ENCODE peak calls at places on chromosomes 11 and 22, in seven cellular contexts. W is colonic mucosa, I is hepatocyte, M is dorsolateral prefrontal cortex, Q is WERI-Rb-1, Z is right lobe of liver, S is upper lobe of right lung. K is an unnamed sample.

GRCh38 chr11:74276581-74276980 is 34.9 kb downstream of the P4HA3 start:
- DNase-seq in W (no peak), I (no peak), M (no peak), Q (no peak), Z (no peak), S (no peak), K (no peak)

GRCh38 chr11:16252373-16252772 is 104.0 kb downstream of the SOX6 start:
- DNase-seq in W (no peak), I (peak; percentile 19), M (no peak), Q (peak; percentile 10), Z (no peak), S (no peak), K (no peak)

GRCh38 chr11:128796275-128796674 is 70.8 kb downstream of the KCNJ1 start:
- DNase-seq in W (no peak), I (no peak), M (no peak), Q (no peak), Z (no peak), S (no peak), K (no peak)

GRCh38 chr11:64384039-64384737 is 25.2 kb downstream of the RPS6KA4 start:
- DNase-seq in W (no peak), I (no peak), M (no peak), Q (no peak), Z (no peak), S (no peak), K (peak; percentile 33)

GRCh38 chr11:65611758-65612603 is 2.0 kb downstream of the MAP3K11 start:
- DNase-seq in W (no peak), I (no peak), M (no peak), Q (no peak), Z (no peak), S (no peak), K (no peak)

GRCh38 chr22:35394810-35395563 is 5.0 kb upstream of the MCM5 start:
- DNase-seq in W (no peak), I (no peak), M (no peak), Q (no peak), Z (no peak), S (no peak), K (no peak)

GRCh38 chr11:114275295-114275694 is 20.9 kb upstream of the NNMT start:
- DNase-seq in W (no peak), I (no peak), M (no peak), Q (no peak), Z (no peak), S (no peak), K (no peak)

GRCh38 chr11:66361502-66361941 is 10.0 kb downstream of the SLC29A2 start:
- DNase-seq in W (no peak), I (peak; percentile 5), M (no peak), Q (no peak), Z (no peak), S (no peak), K (no peak)

GRCh38 chr22:26681395-26681821 is 24.0 kb downstream of the MIAT start:
- DNase-seq in W (no peak), I (peak; percentile 32), M (no peak), Q (no peak), Z (no peak), S (peak; percentile 70), K (no peak)

GRCh38 chr11:130403967-130404366 is 24.4 kb downstream of the ADAMTS8 start:
- DNase-seq in W (no peak), I (no peak), M (no peak), Q (no peak), Z (no peak), S (no peak), K (no peak)
- H3K27ac ChIP-seq in W (peak overlapping the region; percentile 44), I (peak overlapping the region; percentile 39), M (peak overlapping the region; percentile 85), Q (no peak overlapping the region), Z (no peak overlapping the region), S (peak overlapping the region; percentile 55), K (peak overlapping the region; percentile 22)

GRCh38 chr22:45488764-45489370 is 13.8 kb upstream of the FBLN1 start:
- DNase-seq in W (no peak), I (no peak), M (no peak), Q (no peak), Z (no peak), S (no peak), K (no peak)
- H3K27me3 ChIP-seq in W (no peaks in the 10 kb centered on the region), I (no peaks in the 10 kb centered on the region), M (no peaks in the 10 kb centered on the region), Q (no peaks in the 10 kb centered on the region), Z (no peaks in the 10 kb centered on the region), S (no peaks in the 10 kb centered on the region), K (no peaks in the 10 kb centered on the region)

GRCh38 chr11:22860241-22860640 is at the start of gene CCDC179:
- DNase-seq in W (no peak), I (no peak), M (no peak), Q (no peak), Z (no peak), S (no peak), K (no peak)
- H3K27ac ChIP-seq in W (no peak within 1 kb of the TSS), I (no peak within 1 kb of the TSS), M (no peak within 1 kb of the TSS), Q (no peak within 1 kb of the TSS), Z (no peak within 1 kb of the TSS), S (no peak within 1 kb of the TSS), K (no peak within 1 kb of the TSS)

DNA sequence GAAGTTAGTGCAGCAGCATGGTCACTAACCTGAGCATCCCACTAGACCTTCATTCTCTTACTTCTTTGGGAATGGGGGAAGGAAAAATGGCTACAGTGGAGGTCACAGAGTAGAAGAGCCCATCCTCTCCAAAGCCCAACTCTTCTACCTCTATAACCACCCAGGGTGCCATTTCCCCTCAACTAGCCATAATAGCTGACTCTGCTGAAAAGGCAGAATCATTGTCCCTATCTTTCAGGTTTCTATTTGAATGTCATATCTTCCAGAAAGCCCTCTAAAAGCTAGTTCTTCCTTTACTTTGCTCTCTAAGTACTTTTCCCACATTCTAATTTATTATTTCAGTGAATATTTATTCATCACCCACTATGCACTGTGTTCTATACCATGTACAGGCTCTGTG is 421.6 kb downstream of the TENM4 start:
- DNase-seq in W (no peak), I (no peak), M (no peak), Q (no peak), Z (no peak), S (no peak), K (no peak)
- H3K27me3 ChIP-seq in W (no peaks in the 10 kb centered on the region), I (no peaks in the 10 kb centered on the region), M (no peaks in the 10 kb centered on the region), Q (no peaks in the 10 kb centered on the region), Z (no peaks in the 10 kb centered on the region), S (no peaks in the 10 kb centered on the region), K (no peaks in the 10 kb centered on the region)

GRCh38 chr11:61898247-61898582 is 6.9 kb upstream of the FADS3 start:
- DNase-seq in W (no peak), I (no peak), M (no peak), Q (no peak), Z (no peak), S (no peak), K (no peak)

GRCh38 chr11:61899146-61899841 is 7.9 kb upstream of the FADS3 start:
- DNase-seq in W (peak; percentile 90), I (peak; percentile 85), M (peak; percentile 69), Q (peak; percentile 90), Z (peak; percentile 89), S (peak; percentile 93), K (peak; percentile 87)

GRCh38 chr11:61896665-61897386 is 5.5 kb upstream of the FADS3 start:
- DNase-seq in W (no peak), I (no peak), M (no peak), Q (no peak), Z (no peak), S (no peak), K (no peak)

GRCh38 chr11:61895718-61896059 is 4.3 kb upstream of the FADS3 start:
- DNase-seq in W (no peak), I (no peak), M (no peak), Q (no peak), Z (no peak), S (no peak), K (no peak)

DNA sequence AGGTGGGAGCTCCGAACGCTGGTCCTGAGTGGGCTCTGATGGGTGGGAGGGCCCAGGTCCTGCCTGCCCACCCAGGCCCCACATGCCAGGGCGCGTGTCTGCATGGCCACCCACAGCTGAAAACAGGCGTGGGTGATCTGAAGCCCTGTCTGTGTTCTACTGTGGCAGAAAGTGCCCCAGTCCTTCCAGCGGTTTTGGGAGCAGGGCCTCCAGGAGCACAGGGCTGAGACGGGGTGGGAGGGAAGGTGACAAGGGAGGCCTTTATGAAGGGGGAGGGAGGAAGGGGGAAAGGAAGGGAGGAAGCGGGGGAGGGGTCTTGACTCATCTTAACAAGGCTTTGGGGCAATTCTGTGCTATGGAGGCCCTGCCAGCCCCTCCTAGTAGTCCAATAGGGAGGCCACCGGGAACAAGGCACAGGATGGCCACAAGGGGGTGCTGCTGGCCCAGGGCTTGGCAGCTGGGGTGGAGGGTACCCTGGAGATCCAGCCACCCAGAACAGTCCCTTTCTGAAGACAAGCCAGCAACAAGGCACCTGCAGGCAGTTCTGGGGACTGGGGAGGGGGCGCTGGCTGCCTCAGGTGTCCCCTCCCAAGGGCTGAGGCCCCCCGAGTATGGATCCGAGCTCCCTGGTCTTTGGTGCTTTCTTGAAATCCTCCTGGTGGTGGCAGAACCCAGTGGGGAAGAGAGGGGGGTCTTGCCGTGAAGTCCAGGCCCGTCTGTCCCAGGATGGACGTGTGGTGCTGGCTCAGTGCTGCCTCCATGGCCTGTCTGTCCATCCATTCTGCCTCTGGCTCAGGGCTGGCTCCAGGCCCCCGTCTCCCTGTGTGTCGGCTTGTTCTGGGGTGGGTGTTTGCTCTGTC is 6.3 kb upstream of the FADS3 start:
- DNase-seq in W (peak; percentile 83), I (peak; percentile 85), M (peak; percentile 81), Q (peak; percentile 82), Z (no peak), S (peak; percentile 88), K (peak; percentile 79)
- H3K27ac ChIP-seq in W (no peak overlapping the region), I (no peak overlapping the region), M (peak overlapping the region; percentile 67), Q (no peak overlapping the region), Z (no peak overlapping the region), S (no peak overlapping the region), K (no peak overlapping the region)

DNA sequence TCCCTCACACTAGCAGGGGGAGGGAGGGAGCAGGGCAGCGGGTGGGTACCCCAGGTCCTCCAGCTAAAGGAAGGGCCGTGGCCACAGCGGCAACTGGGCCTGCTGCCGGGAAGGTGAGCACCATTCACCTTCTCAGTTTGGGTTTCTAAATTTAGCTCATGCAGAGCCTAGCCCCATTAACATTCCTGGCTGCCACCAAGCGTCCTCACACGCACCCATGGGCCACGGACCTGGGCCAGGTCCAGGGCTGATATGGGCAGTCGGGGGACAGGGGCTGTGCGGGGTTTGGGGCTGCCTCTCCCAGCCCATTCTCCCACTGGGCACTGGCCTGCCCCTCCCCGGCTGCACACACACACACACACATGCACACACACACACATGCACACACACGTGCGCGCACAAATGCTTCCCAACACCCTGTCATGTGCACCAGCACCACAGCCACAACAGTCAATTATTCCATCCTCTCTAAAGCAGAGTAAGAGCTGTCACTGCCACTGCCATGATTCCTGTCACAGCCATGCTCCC is 28.7 kb downstream of the SYT7 start:
- DNase-seq in W (no peak), I (no peak), M (no peak), Q (no peak), Z (no peak), S (no peak), K (peak; percentile 38)
- H3K27me3 ChIP-seq in W (peaks cover 20% of the 10 kb centered on the region), I (peaks cover 27% of the 10 kb centered on the region), M (peaks cover 11% of the 10 kb centered on the region), Q (no peaks in the 10 kb centered on the region), Z (no peaks in the 10 kb centered on the region), S (peaks cover 27% of the 10 kb centered on the region), K (peaks cover 97% of the 10 kb centered on the region)